ENCODE peak calls at places on chromosomes 2 and 18, in ten cellular contexts. One of them, this sample, is unnamed.

GRCh38 chr2:179237209-179237946 is 27.3 kb downstream of the SESTD1 start:
- DNase-seq in stimulated activated CD8-positive, alpha-beta memory T cell treated with anti-CD3 and anti-CD28 coated beads, Interleukin-4, amount 100 ng/mL, for 4 hours: no peak
- DNase-seq in RPMI7951: no peak
- DNase-seq in fibroblast of lung: no peak
- DNase-seq in cardiac muscle cell: no peak
- DNase-seq in cardiac fibroblast: no peak
- DNase-seq in stimulated activated CD4-positive, alpha-beta T cell treated with anti-CD3 and anti-CD28 coated beads, Interleukin-1b, Interleukin-23, amount 100 ng/mL, for 1 hour: no peak
- DNase-seq in activated T-helper 1 cell treated with Interleukin-2 at 50 U/mL for 16 hours: no peak
- DNase-seq in hippocampal formation: no peak
- DNase-seq in fibroblast of mammary gland: peak
- DNase-seq in this sample: no peak

GRCh38 chr18:50193796-50194622 is 938 bp downstream of the MYO5B start:
- DNase-seq in stimulated activated CD8-positive, alpha-beta memory T cell treated with anti-CD3 and anti-CD28 coated beads, Interleukin-4, amount 100 ng/mL, for 4 hours: no peak
- DNase-seq in RPMI7951: no peak
- DNase-seq in fibroblast of lung: no peak
- DNase-seq in cardiac muscle cell: no peak
- DNase-seq in cardiac fibroblast: no peak
- DNase-seq in stimulated activated CD4-positive, alpha-beta T cell treated with anti-CD3 and anti-CD28 coated beads, Interleukin-1b, Interleukin-23, amount 100 ng/mL, for 1 hour: no peak
- DNase-seq in activated T-helper 1 cell treated with Interleukin-2 at 50 U/mL for 16 hours: no peak
- DNase-seq in hippocampal formation: no peak
- DNase-seq in fibroblast of mammary gland: no peak
- DNase-seq in this sample: no peak

GRCh38 chr2:8923173-8923572 is 80.3 kb downstream of the MBOAT2 start:
- DNase-seq in stimulated activated CD8-positive, alpha-beta memory T cell treated with anti-CD3 and anti-CD28 coated beads, Interleukin-4, amount 100 ng/mL, for 4 hours: no peak
- DNase-seq in RPMI7951: no peak
- DNase-seq in fibroblast of lung: no peak
- DNase-seq in cardiac muscle cell: no peak
- DNase-seq in cardiac fibroblast: peak
- DNase-seq in stimulated activated CD4-positive, alpha-beta T cell treated with anti-CD3 and anti-CD28 coated beads, Interleukin-1b, Interleukin-23, amount 100 ng/mL, for 1 hour: no peak
- DNase-seq in activated T-helper 1 cell treated with Interleukin-2 at 50 U/mL for 16 hours: no peak
- DNase-seq in hippocampal formation: no peak
- DNase-seq in fibroblast of mammary gland: no peak
- DNase-seq in this sample: no peak

GRCh38 chr18:6521804-6522418 is 107.2 kb upstream of the L3MBTL4 start:
- DNase-seq in stimulated activated CD8-positive, alpha-beta memory T cell treated with anti-CD3 and anti-CD28 coated beads, Interleukin-4, amount 100 ng/mL, for 4 hours: no peak
- DNase-seq in RPMI7951: no peak
- DNase-seq in fibroblast of lung: peak
- DNase-seq in cardiac muscle cell: peak
- DNase-seq in cardiac fibroblast: peak
- DNase-seq in stimulated activated CD4-positive, alpha-beta T cell treated with anti-CD3 and anti-CD28 coated beads, Interleukin-1b, Interleukin-23, amount 100 ng/mL, for 1 hour: no peak
- DNase-seq in activated T-helper 1 cell treated with Interleukin-2 at 50 U/mL for 16 hours: no peak
- DNase-seq in hippocampal formation: no peak
- DNase-seq in fibroblast of mammary gland: peak
- DNase-seq in this sample: no peak

GRCh38 chr18:27276886-27277285 is 91.8 kb upstream of the CHST9 start:
- DNase-seq in stimulated activated CD8-positive, alpha-beta memory T cell treated with anti-CD3 and anti-CD28 coated beads, Interleukin-4, amount 100 ng/mL, for 4 hours: no peak
- DNase-seq in RPMI7951: no peak
- DNase-seq in fibroblast of lung: no peak
- DNase-seq in cardiac muscle cell: no peak
- DNase-seq in cardiac fibroblast: no peak
- DNase-seq in stimulated activated CD4-positive, alpha-beta T cell treated with anti-CD3 and anti-CD28 coated beads, Interleukin-1b, Interleukin-23, amount 100 ng/mL, for 1 hour: no peak
- DNase-seq in activated T-helper 1 cell treated with Interleukin-2 at 50 U/mL for 16 hours: no peak
- DNase-seq in hippocampal formation: no peak
- DNase-seq in fibroblast of mammary gland: no peak
- DNase-seq in this sample: no peak

GRCh38 chr18:41744664-41745063 is 210.4 kb upstream of the PIK3C3 start:
- DNase-seq in stimulated activated CD8-positive, alpha-beta memory T cell treated with anti-CD3 and anti-CD28 coated beads, Interleukin-4, amount 100 ng/mL, for 4 hours: no peak
- DNase-seq in RPMI7951: no peak
- DNase-seq in fibroblast of lung: no peak
- DNase-seq in cardiac muscle cell: peak
- DNase-seq in cardiac fibroblast: no peak
- DNase-seq in stimulated activated CD4-positive, alpha-beta T cell treated with anti-CD3 and anti-CD28 coated beads, Interleukin-1b, Interleukin-23, amount 100 ng/mL, for 1 hour: no peak
- DNase-seq in activated T-helper 1 cell treated with Interleukin-2 at 50 U/mL for 16 hours: no peak
- DNase-seq in hippocampal formation: no peak
- DNase-seq in fibroblast of mammary gland: no peak
- DNase-seq in this sample: no peak

GRCh38 chr2:15126373-15126772 is 434.8 kb downstream of the NBAS start:
- DNase-seq in stimulated activated CD8-positive, alpha-beta memory T cell treated with anti-CD3 and anti-CD28 coated beads, Interleukin-4, amount 100 ng/mL, for 4 hours: no peak
- DNase-seq in RPMI7951: no peak
- DNase-seq in fibroblast of lung: no peak
- DNase-seq in cardiac muscle cell: no peak
- DNase-seq in cardiac fibroblast: no peak
- DNase-seq in stimulated activated CD4-positive, alpha-beta T cell treated with anti-CD3 and anti-CD28 coated beads, Interleukin-1b, Interleukin-23, amount 100 ng/mL, for 1 hour: no peak
- DNase-seq in activated T-helper 1 cell treated with Interleukin-2 at 50 U/mL for 16 hours: no peak
- DNase-seq in hippocampal formation: no peak
- DNase-seq in fibroblast of mammary gland: no peak
- DNase-seq in this sample: no peak

GRCh38 chr18:61948196-61948800 is 55.5 kb upstream of the RNF152 start:
- DNase-seq in stimulated activated CD8-positive, alpha-beta memory T cell treated with anti-CD3 and anti-CD28 coated beads, Interleukin-4, amount 100 ng/mL, for 4 hours: no peak
- DNase-seq in RPMI7951: no peak
- DNase-seq in fibroblast of lung: peak
- DNase-seq in cardiac muscle cell: peak
- DNase-seq in cardiac fibroblast: peak
- DNase-seq in stimulated activated CD4-positive, alpha-beta T cell treated with anti-CD3 and anti-CD28 coated beads, Interleukin-1b, Interleukin-23, amount 100 ng/mL, for 1 hour: no peak
- DNase-seq in activated T-helper 1 cell treated with Interleukin-2 at 50 U/mL for 16 hours: no peak
- DNase-seq in hippocampal formation: no peak
- DNase-seq in fibroblast of mammary gland: no peak
- DNase-seq in this sample: no peak

GRCh38 chr2:50720695-50721314 is 311.1 kb downstream of the NRXN1 start:
- DNase-seq in stimulated activated CD8-positive, alpha-beta memory T cell treated with anti-CD3 and anti-CD28 coated beads, Interleukin-4, amount 100 ng/mL, for 4 hours: no peak
- DNase-seq in RPMI7951: no peak
- DNase-seq in fibroblast of lung: peak
- DNase-seq in cardiac muscle cell: no peak
- DNase-seq in cardiac fibroblast: no peak
- DNase-seq in stimulated activated CD4-positive, alpha-beta T cell treated with anti-CD3 and anti-CD28 coated beads, Interleukin-1b, Interleukin-23, amount 100 ng/mL, for 1 hour: no peak
- DNase-seq in activated T-helper 1 cell treated with Interleukin-2 at 50 U/mL for 16 hours: no peak
- DNase-seq in hippocampal formation: no peak
- DNase-seq in fibroblast of mammary gland: no peak
- DNase-seq in this sample: no peak

This sample was measured in activated naive CD8-positive, alpha-beta T cell treated with anti-CD3 and anti-CD28 coated beads, Interleukin-2, amount 50 U/mL, for 16 hours.